ENCODE peak calls at places on chromosomes 5 and 9, in five cellular contexts. B is fibroblast of lung, O is K562, I is colonic mucosa, R is astrocyte. V is an unnamed sample. For H3K9me3, the result is how much of the 10 kb centered on the place peaks cover.

GRCh38 chr5:98004463-98004862 is 769.0 kb upstream of the RGMB start:
- DNase-seq in I (no peak), B (no peak), R (no peak), O (no peak), V (no peak)

GRCh38 chr5:122354293-122354692 is 42.3 kb downstream of the SNCAIP start:
- DNase-seq in I (no peak), B (no peak), O (no peak), R (no peak), V (no peak)

GRCh38 chr5:108003178-108003577 is 332.4 kb upstream of the EFNA5 start:
- DNase-seq in B (peak), I (no peak), O (no peak), R (peak), V (peak)

GRCh38 chr9:116151966-116152381 is 1.6 kb upstream of the PAPPA start:
- DNase-seq in O (no peak), R (peak), B (peak), I (no peak), V (peak)

GRCh38 chr9:79734989-79735779 is 163.4 kb downstream of the TLE4 start:
- DNase-seq in O (no peak), R (no peak), I (no peak), B (no peak), V (peak)

GRCh38 chr9:112401175-112401815 is 21.4 kb downstream of the HSDL2 start:
- DNase-seq in O (no peak), R (no peak), I (no peak), B (no peak), V (no peak)

GRCh38 chr9:110058304-110058953 is 149.5 kb downstream of the C9orf152 start:
- DNase-seq in B (peak), O (no peak), R (peak), I (peak), V (peak)

GRCh38 chr5:173148354-173148753 is 4.0 kb downstream of the BNIP1 start:
- DNase-seq in I (no peak), O (no peak), R (no peak), B (no peak), V (no peak)

GRCh38 chr9:72351538-72352453 is 13.2 kb downstream of the ZFAND5 start:
- DNase-seq in R (peak), B (no peak), I (no peak), O (no peak), V (peak)

GRCh38 chr9:108855529-108855886 is 278 bp downstream of the ACTL7B start:
- DNase-seq in I (no peak), B (no peak), O (no peak), R (no peak), V (no peak)

GRCh38 chr5:45795458-45795857 is 99.3 kb upstream of the HCN1 start:
- DNase-seq in R (no peak), I (no peak), B (no peak), O (no peak), V (no peak)

GRCh38 chr5:96651948-96652753 is 10.0 kb upstream of the CAST start:
- DNase-seq in O (peak), R (no peak), I (no peak), B (no peak), V (no peak)

GRCh38 chr9:113620377-113621161 is 157.0 kb downstream of the RGS3 start:
- DNase-seq in O (no peak), B (peak), I (peak), R (peak), V (peak)

GRCh38 chr9:130172161-130172857 is at the start of gene NCS1:
- DNase-seq in O (peak), I (peak), R (peak), B (peak), V (peak)

GRCh38 chr5:30804739-30805313 is 388.7 kb upstream of the CDH6 start:
- DNase-seq in O (no peak), I (no peak), B (no peak), R (peak), V (no peak)

GRCh38 chr9:112705773-112706427 is 12.0 kb downstream of the INIP start:
- DNase-seq in B (peak), I (no peak), R (peak), O (no peak), V (peak)

GRCh38 chr5:12624776-12625560 is 720.7 kb upstream of the CTNND2 start:
- DNase-seq in I (no peak), R (no peak), O (no peak), B (no peak), V (no peak)

GRCh38 chr9:82580921-82581320 is 482.0 kb downstream of the RASEF start:
- DNase-seq in B (no peak), R (no peak), O (no peak), I (no peak), V (no peak)

GRCh38 chr5:164119806-164120440 is 614.5 kb downstream of the MAT2B start:
- DNase-seq in O (no peak), I (no peak), R (peak), B (peak), V (peak)

GRCh38 chr5:57503433-57503832 is 20.8 kb upstream of the ACTBL2 start:
- DNase-seq in R (peak), I (no peak), B (peak), O (no peak), V (no peak)

GRCh38 chr9:120579139-120579749 is 723 bp downstream of the CDK5RAP2 start:
- DNase-seq in B (no peak), R (no peak), I (peak), O (peak), V (peak)

GRCh38 chr5:172834570-172835245 is 657 bp downstream of the ERGIC1 start:
- DNase-seq in I (no peak), R (no peak), B (no peak), O (no peak), V (no peak)

GRCh38 chr5:42360061-42360460 is 63.2 kb upstream of the GHR start:
- DNase-seq in I (no peak), B (peak), O (no peak), R (no peak), V (peak)

GRCh38 chr9:71752352-71752751 is 16.0 kb downstream of the CEMIP2 start:
- DNase-seq in B (no peak), O (no peak), I (no peak), R (no peak), V (no peak)

GRCh38 chr9:112784020-112784788 is 33.6 kb downstream of the SNX30 start:
- DNase-seq in B (peak), R (peak), O (no peak), I (no peak), V (peak)

GRCh38 chr9:109250311-109250741 is 70.5 kb downstream of the EPB41L4B start:
- DNase-seq in R (no peak), I (peak), O (no peak), B (no peak), V (no peak)

GRCh38 chr5:128353416-128354107 is 184.5 kb downstream of the FBN2 start:
- DNase-seq in R (no peak), I (no peak), O (no peak), B (no peak), V (no peak)

GRCh38 chr5:16864566-16864965 is 71.5 kb downstream of the MYO10 start:
- DNase-seq in B (peak), R (peak), O (no peak), I (no peak), V (no peak)

GRCh38 chr9:4491621-4491975 is 1.3 kb downstream of the SLC1A1 start:
- DNase-seq in R (no peak), B (no peak), I (peak), O (no peak), V (no peak)

GRCh38 chr5:154603978-154604679 is 126.1 kb upstream of the HAND1 start:
- DNase-seq in B (peak), I (no peak), O (no peak), R (peak), V (no peak)
- H3K9me3 ChIP-seq in B (under half), I (under half), O (under half), R (under half), V (under half)

DNA sequence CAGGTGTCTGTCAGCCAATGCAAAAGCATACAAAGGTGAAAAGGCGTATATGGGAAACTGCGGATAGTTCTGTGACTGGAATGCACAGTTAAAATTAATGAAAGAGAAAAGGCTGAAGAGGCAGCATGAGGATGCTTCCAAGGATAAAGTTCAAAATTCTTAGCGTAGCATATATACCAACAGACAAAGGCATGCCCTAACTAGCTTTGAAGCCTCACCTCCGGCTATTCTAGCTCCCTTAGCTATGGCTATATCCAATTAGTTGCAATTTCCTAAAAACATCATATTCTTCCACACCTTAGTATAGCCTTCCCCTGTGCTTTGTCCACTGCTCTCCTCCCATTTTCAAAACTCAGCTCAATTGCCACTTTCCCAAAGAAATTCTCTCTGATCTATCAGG is 1.4 kb upstream of the DNAJA1 start:
- DNase-seq in I (no peak), B (no peak), R (no peak), O (no peak), V (peak)
- H3K9ac ChIP-seq in I (no peak), B (no peak), R (peak), O (peak), V (peak)

GRCh38 chr5:133530270-133530669 is 82.1 kb downstream of the FSTL4 start:
- DNase-seq in R (no peak), O (no peak), B (no peak), I (no peak), V (no peak)
- H3K9me3 ChIP-seq in R (under half), O (under half), B (under half), I (under half), V (under half)

DNA sequence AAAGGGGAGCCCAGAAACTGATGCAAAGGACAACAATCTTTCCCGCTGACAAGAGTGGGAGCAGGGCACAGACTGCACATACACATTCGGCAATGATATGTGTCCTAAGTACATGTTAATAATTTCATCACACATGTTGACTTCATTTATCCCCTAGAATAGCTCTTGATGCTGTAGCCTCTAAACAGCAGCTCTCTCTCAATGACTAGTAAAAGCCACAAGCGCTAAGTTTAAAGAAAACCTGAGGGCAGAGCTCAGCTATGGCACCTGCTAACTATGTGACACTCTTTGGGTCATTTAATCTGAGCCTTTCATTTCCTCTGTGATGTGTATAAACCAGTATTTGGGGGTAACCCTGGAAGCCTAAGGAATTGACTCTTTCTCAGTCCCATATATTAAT is 140.6 kb upstream of the MOCS2 start:
- DNase-seq in B (no peak), R (no peak), I (no peak), O (no peak), V (no peak)
- H3K9ac ChIP-seq in B (no peak), R (no peak), I (no peak), O (no peak), V (peak)

DNA sequence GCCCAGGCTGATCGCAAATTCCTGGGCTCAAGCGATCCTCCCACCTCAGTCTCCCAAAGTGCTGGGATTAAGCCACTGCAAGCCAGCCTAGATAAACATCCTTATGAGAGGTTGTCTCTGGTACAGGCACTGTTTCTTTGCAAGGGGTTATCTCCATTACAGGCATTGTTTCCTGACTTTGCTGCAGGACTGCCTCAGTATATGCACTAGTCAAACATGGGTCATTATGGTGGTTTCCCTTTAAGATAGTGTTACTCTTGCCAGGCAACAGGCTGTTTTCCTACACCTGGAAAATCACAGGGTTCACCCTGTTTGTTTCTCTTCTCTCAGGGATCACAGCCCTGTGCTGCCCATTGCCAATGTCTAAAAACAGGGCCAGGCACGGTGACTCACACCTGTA is 7.8 kb upstream of the CLTB start:
- DNase-seq in I (no peak), B (no peak), R (no peak), O (no peak), V (no peak)
- H3K9me3 ChIP-seq in I (under half), B (under half), R (under half), O (under half), V (under half)

GRCh38 chr5:170774831-170775230 is 8.7 kb upstream of the GABRP start:
- DNase-seq in B (no peak), I (no peak), R (no peak), O (peak), V (no peak)
- H3K9ac ChIP-seq in B (no peak), I (no peak), R (no peak), O (no peak), V (no peak)

V was measured in mammary epithelial cell.